ENCODE peak calls at places on chromosome 14, in seven cellular contexts. A, P, Z, I, F, X and Q are unnamed samples.

GRCh38 chr14:61531741-61532505 is 163.4 kb upstream of the HIF1A start:
- DNase-seq in I (no peak), P (no peak), A (no peak), X (no peak), Z (no peak), F (no peak), Q (no peak)

GRCh38 chr14:91897121-91897701 is 29.9 kb upstream of the TC2N start:
- DNase-seq in A (peak; percentile 80), Z (no peak), I (no peak), X (no peak), F (no peak), P (peak; percentile 84), Q (peak; percentile 25)

GRCh38 chr14:93067088-93067487 is 48.6 kb downstream of the ITPK1 start:
- DNase-seq in F (no peak), X (no peak), A (no peak), I (no peak), P (no peak), Z (no peak), Q (no peak)

GRCh38 chr14:72610831-72611200 is 283.1 kb downstream of the DPF3 start:
- DNase-seq in F (peak; percentile 38), Z (no peak), I (no peak), A (no peak), X (no peak), P (no peak), Q (no peak)

GRCh38 chr14:93974833-93975232 is 1.5 kb downstream of the ASB2 start:
- DNase-seq in A (no peak), Z (no peak), P (no peak), F (no peak), I (no peak), X (no peak), Q (no peak)

GRCh38 chr14:25094171-25094907 is 44.4 kb upstream of the STXBP6 start:
- DNase-seq in P (no peak), I (no peak), A (no peak), Z (no peak), X (no peak), F (peak; percentile 74), Q (no peak)

GRCh38 chr14:24838945-24839616 is 205.1 kb upstream of the GZMB start:
- DNase-seq in X (no peak), F (no peak), P (peak; percentile 51), A (no peak), I (no peak), Z (no peak), Q (no peak)

GRCh38 chr14:26332966-26333365 is 264.9 kb downstream of the NOVA1 start:
- DNase-seq in X (no peak), I (no peak), P (no peak), F (no peak), A (no peak), Z (no peak), Q (no peak)

GRCh38 chr14:100708349-100709217 is 18.1 kb upstream of the DLK1 start:
- DNase-seq in A (peak; percentile 77), P (no peak), I (no peak), Z (no peak), X (no peak), F (peak; percentile 90), Q (peak; percentile 63)

GRCh38 chr14:74501691-74502090 is 8.1 kb downstream of the ISCA2 start:
- DNase-seq in X (no peak), P (no peak), A (no peak), Z (no peak), I (no peak), F (peak; percentile 34), Q (no peak)

GRCh38 chr14:52325126-52325525 is 11.0 kb downstream of the PTGER2 start:
- DNase-seq in Z (no peak), I (no peak), P (peak; percentile 27), X (no peak), F (no peak), A (no peak), Q (no peak)

GRCh38 chr14:53519137-53519536 is 366.0 kb upstream of the DDHD1 start:
- DNase-seq in I (no peak), A (no peak), P (no peak), X (no peak), F (no peak), Z (no peak), Q (no peak)

GRCh38 chr14:31363331-31364073 is 56.8 kb downstream of the HEATR5A start:
- DNase-seq in Z (no peak), P (no peak), A (no peak), F (no peak), X (no peak), I (no peak), Q (no peak)

GRCh38 chr14:93986972-93987371 is 10.1 kb upstream of the CCDC197 start:
- DNase-seq in P (no peak), A (no peak), I (no peak), Z (no peak), F (no peak), X (no peak), Q (no peak)

GRCh38 chr14:71438684-71439083 is 493.5 kb upstream of the RGS6 start:
- DNase-seq in X (no peak), P (peak; percentile 80), I (no peak), A (no peak), Z (no peak), F (no peak), Q (no peak)

GRCh38 chr14:36515105-36515593 is 4.9 kb downstream of the NKX2-1 start:
- DNase-seq in Z (no peak), A (no peak), F (no peak), X (no peak), P (no peak), I (no peak), Q (no peak)

GRCh38 chr14:20262642-20263128 is 23.6 kb downstream of the OR11H4 start:
- DNase-seq in I (no peak), A (no peak), X (no peak), P (no peak), Z (no peak), F (peak; percentile 55), Q (no peak)

GRCh38 chr14:59032821-59033220 is 155.6 kb upstream of the DAAM1 start:
- DNase-seq in X (no peak), Z (no peak), F (no peak), P (no peak), A (no peak), I (no peak), Q (no peak)

GRCh38 chr14:48537600-48537999 is 862.2 kb upstream of the MDGA2 start:
- DNase-seq in P (no peak), I (no peak), F (no peak), A (no peak), Z (no peak), X (no peak), Q (no peak)

GRCh38 chr14:71321556-71322315 is 414.5 kb downstream of the PCNX1 start:
- DNase-seq in Z (no peak), P (peak; percentile 34), I (no peak), A (no peak), X (no peak), F (peak; percentile 56), Q (no peak)

GRCh38 chr14:53792909-53793308 is 163.7 kb downstream of the BMP4 start:
- DNase-seq in P (no peak), A (no peak), X (no peak), F (no peak), Z (no peak), I (no peak), Q (no peak)

GRCh38 chr14:91929700-91930099 is 17.8 kb downstream of the FBLN5 start:
- DNase-seq in Z (no peak), A (no peak), I (no peak), P (no peak), F (no peak), X (no peak), Q (no peak)

GRCh38 chr14:89473979-89474378 is 56.9 kb upstream of the FOXN3 start:
- DNase-seq in P (no peak), X (no peak), Z (no peak), F (no peak), I (no peak), A (no peak), Q (no peak)